ENCODE peak calls at places on chromosome 11, in seven cellular contexts. X is esophagus squamous epithelium, T is H1, J is SK-N-SH, K is kidney, Q is transverse colon, U is caudate nucleus. W is an unnamed sample.

GRCh38 chr11:62539238-62539925 is 7.2 kb downstream of the AHNAK start:
- DNase-seq in X (no peak), T (peak), J (peak), K (peak), Q (peak), U (no peak), W (no peak)

GRCh38 chr11:61756452-61757212 is 4.2 kb downstream of the MYRF start:
- DNase-seq in X (no peak), T (no peak), J (no peak), K (no peak), Q (peak), U (no peak), W (no peak)

GRCh38 chr11:13697710-13698109 is 29.2 kb downstream of the FAR1 start:
- DNase-seq in X (no peak), T (no peak), J (no peak), K (no peak), Q (no peak), U (no peak), W (no peak)

GRCh38 chr11:29916040-29916439 is 100.8 kb downstream of the KCNA4 start:
- DNase-seq in X (no peak), T (no peak), J (no peak), K (no peak), Q (no peak), U (no peak), W (no peak)

GRCh38 chr11:128297111-128297651 is 290.2 kb downstream of the ETS1 start:
- DNase-seq in X (no peak), T (no peak), J (no peak), K (no peak), Q (no peak), U (no peak), W (no peak)

GRCh38 chr11:45096636-45097035 is 49.8 kb upstream of the PRDM11 start:
- DNase-seq in X (no peak), T (peak), J (no peak), K (no peak), Q (no peak), U (no peak), W (no peak)

GRCh38 chr11:8223513-8223899 is 40.2 kb downstream of the LMO1 start:
- DNase-seq in X (no peak), T (no peak), J (no peak), K (no peak), Q (no peak), U (no peak), W (no peak)

GRCh38 chr11:68780829-68781228 is 29.5 kb upstream of the TESMIN start:
- DNase-seq in X (no peak), T (peak), J (peak), K (no peak), Q (peak), U (no peak), W (no peak)

GRCh38 chr11:12164061-12165014 is 53.9 kb downstream of the MICAL2 start:
- DNase-seq in X (no peak), T (no peak), J (no peak), K (no peak), Q (peak), U (no peak), W (no peak)

GRCh38 chr11:121494355-121495099 is 41.8 kb upstream of the SORL1-AS1 start:
- DNase-seq in X (no peak), T (no peak), J (no peak), K (no peak), Q (no peak), U (no peak), W (no peak)

GRCh38 chr11:23403210-23404185 is 543.2 kb upstream of the CCDC179 start:
- DNase-seq in X (no peak), T (no peak), J (no peak), K (peak), Q (no peak), U (no peak), W (no peak)

GRCh38 chr11:131889760-131890620 is 519.6 kb downstream of the NTM start:
- DNase-seq in X (no peak), T (no peak), J (no peak), K (no peak), Q (no peak), U (no peak), W (no peak)

GRCh38 chr11:59179121-59179520 is 7.2 kb downstream of the DTX4 start:
- DNase-seq in X (no peak), T (no peak), J (no peak), K (no peak), Q (no peak), U (no peak), W (no peak)

GRCh38 chr11:61577383-61578118 is 3.3 kb downstream of the SYT7 start:
- DNase-seq in X (no peak), T (peak), J (peak), K (no peak), Q (no peak), U (no peak), W (no peak)

GRCh38 chr11:28581286-28582242 is 473.4 kb downstream of the METTL15 start:
- DNase-seq in X (no peak), T (no peak), J (no peak), K (no peak), Q (no peak), U (no peak), W (no peak)

GRCh38 chr11:125413226-125413625 is 82.8 kb downstream of the FEZ1 start:
- DNase-seq in X (no peak), T (no peak), J (no peak), K (peak), Q (no peak), U (no peak), W (no peak)

GRCh38 chr11:125414121-125414520 is 81.9 kb downstream of the FEZ1 start:
- DNase-seq in X (no peak), T (no peak), J (no peak), K (peak), Q (no peak), U (no peak), W (no peak)

GRCh38 chr11:125423247-125423849 is 72.7 kb downstream of the FEZ1 start:
- DNase-seq in X (no peak), T (no peak), J (no peak), K (peak), Q (no peak), U (no peak), W (no peak)

GRCh38 chr11:125416993-125417935 is 78.8 kb downstream of the FEZ1 start:
- DNase-seq in X (no peak), T (no peak), J (no peak), K (peak), Q (no peak), U (no peak), W (no peak)

DNA sequence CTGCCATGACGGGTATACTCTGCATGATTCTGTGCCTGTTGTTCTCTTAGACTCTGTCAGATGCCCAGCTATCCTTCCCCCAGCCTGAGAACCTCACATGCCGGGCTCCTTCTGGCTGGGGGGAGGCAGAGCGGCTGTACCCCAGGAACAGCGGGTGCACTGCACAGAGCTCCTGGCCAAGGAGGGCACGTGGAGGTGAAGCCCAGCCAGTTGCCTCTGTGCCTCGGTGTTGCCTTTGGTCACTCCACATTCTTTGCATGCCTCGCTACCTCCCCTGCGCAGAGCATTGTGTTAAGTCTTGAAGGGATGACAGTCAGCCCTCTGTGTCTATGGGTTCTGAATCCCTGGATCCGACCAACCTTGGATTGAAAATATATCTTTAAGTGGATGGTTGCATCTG is 77.7 kb downstream of the FEZ1 start:
- DNase-seq in X (no peak), T (no peak), J (no peak), K (peak), Q (no peak), U (no peak), W (no peak)
- H3K27ac ChIP-seq in X (no peak), T (no peak), J (no peak), K (no peak), Q (no peak), U (no peak), W (no peak)

GRCh38 chr11:75463106-75463774 is 30.2 kb upstream of the KLHL35 start:
- DNase-seq in X (no peak), T (no peak), J (no peak), K (no peak), Q (no peak), U (no peak), W (no peak)
- H3K27ac ChIP-seq in X (no peak), T (no peak), J (no peak), K (no peak), Q (no peak), U (no peak), W (no peak)

GRCh38 chr11:3947084-3947483 is 91.6 kb downstream of the STIM1 start:
- DNase-seq in X (no peak), T (no peak), J (no peak), K (no peak), Q (peak), U (no peak), W (no peak)
- H3K27ac ChIP-seq in X (peak), T (no peak), J (peak), K (peak), Q (peak), U (peak), W (peak)

DNA sequence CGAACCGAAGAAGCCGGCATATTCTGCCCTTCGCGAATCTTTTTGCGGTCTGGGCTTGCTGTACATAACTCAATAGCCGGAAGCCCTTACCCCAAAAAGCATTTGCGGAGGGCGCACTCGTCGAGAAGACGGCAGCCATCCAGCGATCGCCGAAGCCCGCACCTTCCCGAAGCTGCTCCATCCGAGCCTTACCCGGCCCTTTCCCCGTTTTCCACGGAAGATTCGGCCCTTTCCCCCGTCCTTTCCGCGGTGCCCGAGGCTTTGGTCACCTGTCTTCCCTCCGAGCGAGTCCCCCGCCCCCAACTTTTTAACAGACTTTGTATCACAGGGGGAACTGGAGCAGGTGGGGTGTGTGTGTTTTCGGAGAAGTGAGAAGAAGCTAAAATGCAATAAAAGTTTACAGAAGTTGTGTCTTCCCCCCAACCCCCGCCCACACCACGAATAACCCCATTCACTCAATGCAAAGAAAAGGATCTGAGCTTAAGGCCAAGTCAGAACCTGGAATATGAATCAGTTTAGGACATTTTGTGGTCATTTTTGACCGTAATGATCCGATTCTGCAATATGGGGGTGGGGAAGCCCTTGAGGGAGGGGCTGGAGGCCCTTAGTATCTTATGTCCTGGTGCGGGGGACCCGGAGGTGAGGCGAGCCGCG is 99.0 kb upstream of the HSD17B12 start:
- DNase-seq in X (no peak), T (no peak), J (peak), K (peak), Q (no peak), U (no peak), W (no peak)
- H3K27ac ChIP-seq in X (no peak), T (no peak), J (no peak), K (no peak), Q (no peak), U (peak), W (no peak)

W was measured in SK-N-MC.